ENCODE peak calls at places on chromosomes 12 and 14, in seven cellular contexts. Q, Z, T, P, J, C and H are unnamed samples.

GRCh38 chr12:53795927-53796326 is 44.1 kb upstream of the CISTR start:
- DNase-seq in Z (no peak), Q (no peak), C (no peak), P (no peak), T (no peak), J (no peak), H (no peak)

GRCh38 chr12:24479131-24479530 is 469.8 kb downstream of the BCAT1 start:
- DNase-seq in J (no peak), Z (no peak), P (no peak), Q (no peak), T (no peak), C (no peak), H (no peak)

GRCh38 chr12:82862069-82862841 is 175.5 kb downstream of the TMTC2 start:
- DNase-seq in J (no peak), Z (peak), Q (no peak), T (no peak), C (no peak), P (no peak), H (no peak)

GRCh38 chr12:100820314-100820713 is 25.7 kb downstream of the ANO4 start:
- DNase-seq in Q (no peak), J (no peak), Z (peak), T (no peak), C (no peak), P (no peak), H (no peak)

GRCh38 chr14:55624913-55625312 is 44.9 kb downstream of the KTN1 start:
- DNase-seq in J (no peak), T (no peak), Z (no peak), Q (no peak), C (no peak), P (no peak), H (no peak)

GRCh38 chr14:105247715-105248367 is 492 bp upstream of the BTBD6 start:
- DNase-seq in Z (no peak), Q (no peak), T (no peak), J (no peak), P (no peak), C (no peak), H (no peak)

GRCh38 chr14:55416866-55417265 is 5.2 kb upstream of the ATG14 start:
- DNase-seq in C (peak), Q (peak), P (no peak), Z (no peak), T (no peak), J (no peak), H (no peak)

GRCh38 chr12:2605301-2605700 is 189.5 kb upstream of the FKBP4 start:
- DNase-seq in Z (no peak), Q (no peak), J (no peak), P (no peak), C (no peak), T (no peak), H (no peak)

GRCh38 chr12:31106101-31106803 is 32.6 kb downstream of the DDX11 start:
- DNase-seq in Q (no peak), Z (no peak), T (no peak), P (no peak), J (no peak), C (no peak), H (no peak)

GRCh38 chr14:36317650-36318049 is 2.8 kb downstream of the MBIP start:
- DNase-seq in P (no peak), C (peak), Q (peak), Z (peak), J (no peak), T (no peak), H (no peak)

GRCh38 chr12:112314981-112315380 is 67.2 kb downstream of the HECTD4 start:
- DNase-seq in T (no peak), P (no peak), Q (no peak), C (peak), J (no peak), Z (peak), H (peak)

GRCh38 chr12:113479578-113480335 is 8.1 kb upstream of the LHX5 start:
- DNase-seq in P (no peak), T (no peak), Q (peak), Z (peak), J (no peak), C (peak), H (peak)

GRCh38 chr12:26787125-26787495 is 45.9 kb downstream of the ITPR2 start:
- DNase-seq in J (no peak), T (no peak), P (no peak), Z (peak), C (peak), Q (peak), H (peak)

GRCh38 chr12:40338071-40338470 is 113.3 kb downstream of the LRRK2 start:
- DNase-seq in T (no peak), J (no peak), C (no peak), Q (no peak), P (no peak), Z (no peak), H (no peak)

GRCh38 chr12:95898081-95898480 is 39.3 kb downstream of the SNRPF start:
- DNase-seq in Z (no peak), J (no peak), C (no peak), P (no peak), Q (no peak), T (no peak), H (no peak)

GRCh38 chr14:81102217-81102616 is 118.5 kb downstream of the GTF2A1 start:
- DNase-seq in C (no peak), P (no peak), T (no peak), J (no peak), Q (no peak), Z (no peak), H (no peak)

GRCh38 chr14:33740531-33740930 is 210.3 kb downstream of the EGLN3 start:
- DNase-seq in J (no peak), Z (no peak), C (no peak), Q (peak), T (no peak), P (no peak), H (no peak)

GRCh38 chr12:108587826-108588225 is 10.1 kb downstream of the TMEM119 start:
- DNase-seq in J (no peak), P (no peak), T (no peak), Z (no peak), Q (no peak), C (no peak), H (no peak)

GRCh38 chr14:55075628-55076027 is 24.2 kb downstream of the MAPK1IP1L start:
- DNase-seq in Z (peak), T (no peak), C (peak), J (no peak), Q (peak), P (no peak), H (no peak)

GRCh38 chr14:45486599-45486998 is 233.6 kb upstream of the MIS18BP1 start:
- DNase-seq in Q (no peak), T (no peak), P (no peak), J (no peak), Z (no peak), C (no peak), H (no peak)

GRCh38 chr14:34256223-34256622 is 205.8 kb downstream of the SPTSSA start:
- DNase-seq in C (peak), J (no peak), T (no peak), Z (no peak), Q (no peak), P (no peak), H (no peak)

GRCh38 chr12:26567126-26567525 is 265.9 kb downstream of the ITPR2 start:
- DNase-seq in Z (no peak), Q (no peak), J (no peak), C (no peak), T (no peak), P (no peak), H (no peak)

GRCh38 chr14:56131865-56132830 is 13.9 kb downstream of the PELI2 start:
- DNase-seq in C (no peak), P (no peak), T (no peak), Z (no peak), J (no peak), Q (peak), H (no peak)

GRCh38 chr14:52694761-52695480 is 437 bp downstream of the ERO1A start:
- DNase-seq in Q (peak), P (peak), J (no peak), Z (peak), C (peak), T (no peak), H (no peak)

GRCh38 chr14:57266060-57266459 is 2.6 kb downstream of the EXOC5 start:
- DNase-seq in T (no peak), Z (peak), P (no peak), C (peak), J (no peak), Q (peak), H (no peak)

GRCh38 chr12:123828871-123829547 is 66.9 kb downstream of the DNAH10 start:
- DNase-seq in T (no peak), Z (no peak), J (no peak), P (no peak), Q (no peak), C (no peak), H (no peak)

GRCh38 chr12:2997989-2998670 is 38.9 kb downstream of the TEAD4 start:
- DNase-seq in Z (no peak), J (no peak), P (peak), T (no peak), C (no peak), Q (peak), H (no peak)

GRCh38 chr14:62657376-62657775 is 387.9 kb downstream of the KCNH5 start:
- DNase-seq in C (no peak), Z (no peak), P (no peak), T (no peak), Q (no peak), J (no peak), H (no peak)

GRCh38 chr12:30515351-30515750 is 180.3 kb downstream of the IPO8 start:
- DNase-seq in J (no peak), P (no peak), C (no peak), Q (peak), Z (no peak), T (no peak), H (peak)

GRCh38 chr12:96421014-96421413 is 20.8 kb upstream of the CDK17 start:
- DNase-seq in Q (no peak), Z (no peak), T (no peak), J (no peak), P (no peak), C (no peak), H (no peak)

GRCh38 chr12:10320643-10321042 is 13.0 kb downstream of the KLRD1 start:
- DNase-seq in C (no peak), P (no peak), Q (no peak), Z (no peak), J (no peak), T (no peak), H (no peak)

GRCh38 chr12:50806176-50806575 is 36.5 kb upstream of the TMPRSS12 start:
- DNase-seq in Q (no peak), C (no peak), P (no peak), T (no peak), Z (peak), J (no peak), H (no peak)

GRCh38 chr12:73506611-73507010 is 1031.0 kb upstream of the ATXN7L3B start:
- DNase-seq in Z (no peak), Q (no peak), C (no peak), P (no peak), T (no peak), J (no peak), H (no peak)

GRCh38 chr14:21091784-21092146 is 6.7 kb downstream of the ZNF219 start:
- DNase-seq in C (no peak), P (peak), Z (no peak), T (no peak), Q (no peak), J (no peak), H (no peak)

GRCh38 chr12:10241781-10242180 is 29.1 kb downstream of the GABARAPL1 start:
- DNase-seq in C (no peak), Q (no peak), Z (no peak), P (no peak), J (no peak), T (no peak), H (no peak)

GRCh38 chr12:91361864-91362263 is 179.2 kb upstream of the DCN start:
- DNase-seq in J (no peak), C (peak), Z (peak), Q (peak), P (no peak), T (no peak), H (peak)

GRCh38 chr12:57793920-57794319 is 11.3 kb downstream of the TSFM start:
- DNase-seq in C (peak), T (no peak), Z (peak), P (no peak), J (peak), Q (peak), H (no peak)
- H3K4me3 ChIP-seq in C (no peak), T (no peak), Z (no peak), P (no peak), J (no peak), Q (no peak), H (no peak)

GRCh38 chr14:95183532-95184412 is 26.4 kb upstream of the DICER1 start:
- DNase-seq in C (no peak), Q (no peak), J (no peak), P (no peak), T (no peak), Z (no peak), H (no peak)
- TF ChIP-seq CTCF in C (no peak), Q (no peak), J (no peak), P (no peak), T (no peak), Z (no peak), H (no peak)

DNA sequence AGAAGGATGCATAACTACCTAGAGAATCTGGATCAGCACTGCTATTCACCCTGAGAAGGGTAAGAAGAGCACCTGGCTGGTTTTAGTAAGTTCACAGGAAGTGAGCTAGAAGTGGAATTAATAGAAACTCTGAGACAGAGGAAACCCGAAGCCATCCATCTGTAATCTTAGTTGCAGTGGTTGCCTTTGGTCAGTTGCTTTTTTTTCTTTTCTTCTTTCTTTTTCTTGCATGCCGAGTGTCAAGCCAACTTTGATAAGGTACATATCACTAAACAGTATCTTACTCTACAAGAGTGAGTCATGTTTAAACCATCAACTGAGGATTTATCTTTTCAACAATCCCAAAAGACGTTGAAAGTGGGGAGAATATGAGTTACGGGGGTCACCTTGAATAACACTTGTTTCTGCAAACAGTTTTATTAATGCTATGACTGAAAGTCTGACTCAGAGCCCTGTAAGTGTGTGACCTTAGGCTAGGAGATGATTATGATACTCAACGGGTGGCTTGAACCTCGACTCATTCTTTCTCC is 26.7 kb downstream of the C12orf75 start:
- DNase-seq in C (peak), Z (peak), P (no peak), J (no peak), Q (peak), T (no peak), H (no peak)
- H3K4me3 ChIP-seq in C (no peak), Z (no peak), P (no peak), J (no peak), Q (no peak), T (no peak), H (no peak)

GRCh38 chr12:94754653-94755052 is 104.3 kb upstream of the TMCC3 start:
- DNase-seq in C (no peak), J (no peak), P (no peak), T (no peak), Z (no peak), Q (no peak), H (no peak)
- TF ChIP-seq CTCF in C (peak), J (peak), P (no peak), T (no peak), Z (peak), Q (peak), H (peak)

GRCh38 chr14:103127861-103128598 is 4.8 kb downstream of the TNFAIP2 start:
- DNase-seq in C (no peak), J (no peak), T (no peak), Q (no peak), P (peak), Z (no peak), H (no peak)
- H3K4me3 ChIP-seq in C (no peak), J (no peak), T (no peak), Q (no peak), P (no peak), Z (no peak), H (no peak)

GRCh38 chr12:62986844-62987243 is 51.9 kb upstream of the PPM1H start:
- DNase-seq in Q (no peak), P (no peak), T (no peak), J (no peak), Z (no peak), C (no peak), H (no peak)

GRCh38 chr12:62977879-62978278 is 42.9 kb upstream of the PPM1H start:
- DNase-seq in Q (no peak), P (no peak), T (no peak), C (no peak), J (no peak), Z (no peak), H (no peak)

GRCh38 chr12:62978768-62979167 is 43.8 kb upstream of the PPM1H start:
- DNase-seq in C (no peak), Q (no peak), J (no peak), P (no peak), T (no peak), Z (no peak), H (no peak)

GRCh38 chr12:62983594-62983993 is 48.6 kb upstream of the PPM1H start:
- DNase-seq in T (no peak), Q (no peak), J (no peak), P (no peak), C (no peak), Z (no peak), H (no peak)
- TF ChIP-seq CTCF in T (no peak), Q (no peak), J (peak), P (no peak), C (no peak), Z (no peak), H (no peak)

GRCh38 chr12:41932028-41932427 is 212.6 kb downstream of the GXYLT1 start:
- DNase-seq in Z (no peak), C (no peak), P (no peak), Q (no peak), J (no peak), T (no peak), H (no peak)
- H3K4me3 ChIP-seq in Z (peak), C (no peak), P (peak), Q (no peak), J (no peak), T (peak), H (peak)

GRCh38 chr12:45816652-45817051 is 87.1 kb downstream of the ARID2 start:
- DNase-seq in C (no peak), Q (no peak), T (no peak), J (no peak), Z (no peak), P (no peak), H (no peak)
- TF ChIP-seq CTCF in C (no peak), Q (no peak), T (no peak), J (no peak), Z (no peak), P (no peak), H (no peak)